ENCODE peak calls at places on chromosomes 7 and 10, in six cellular contexts. F, D, T, J, G and U are unnamed samples.

GRCh38 chr7:11373546-11374142 is 400.0 kb downstream of the PHF14 start:
- DNase-seq in D (peak; percentile 1), T (no peak), J (peak; percentile 38), G (peak; percentile 62), F (no peak), U (no peak)

GRCh38 chr10:116607336-116607735 is 13.4 kb upstream of the PNLIPRP2 start:
- DNase-seq in J (no peak), G (no peak), F (no peak), D (no peak), T (no peak), U (no peak)

GRCh38 chr10:129973674-129974059 is 9.6 kb upstream of the EBF3 start:
- DNase-seq in F (no peak), G (no peak), T (no peak), D (no peak), J (no peak), U (no peak)

GRCh38 chr7:149067869-149068268 is 22.6 kb downstream of the ZNF786 start:
- DNase-seq in G (peak; percentile 50), T (no peak), D (no peak), J (no peak), F (no peak), U (no peak)

GRCh38 chr10:120131183-120131582 is 238.7 kb downstream of the SEC23IP start:
- DNase-seq in J (peak; percentile 22), F (peak; percentile 63), G (peak; percentile 89), T (no peak), D (peak; percentile 43), U (no peak)

GRCh38 chr10:115093776-115094361 is 704 bp downstream of the ATRNL1 start:
- DNase-seq in D (no peak), F (no peak), T (no peak), J (no peak), G (peak; percentile 69), U (no peak)

GRCh38 chr10:50421026-50421719 is 169.9 kb upstream of the ASAH2 start:
- DNase-seq in T (no peak), F (no peak), D (peak; percentile 51), G (peak; percentile 83), J (peak; percentile 63), U (peak; percentile 13)

GRCh38 chr7:129569326-129569725 is 42.2 kb upstream of the NRF1 start:
- DNase-seq in D (no peak), F (no peak), T (no peak), J (no peak), G (no peak), U (no peak)

GRCh38 chr7:158520825-158521224 is 66.8 kb downstream of the PTPRN2 start:
- DNase-seq in D (no peak), F (no peak), J (no peak), T (no peak), G (no peak), U (no peak)

GRCh38 chr10:121157998-121158397 is 306.8 kb downstream of the WDR11 start:
- DNase-seq in J (no peak), G (no peak), D (no peak), T (no peak), F (no peak), U (no peak)

GRCh38 chr7:103073989-103074518 is 542 bp downstream of the FBXL13 start:
- DNase-seq in F (no peak), D (peak; percentile 27), T (no peak), G (peak; percentile 39), J (peak; percentile 36), U (no peak)

GRCh38 chr10:118800920-118801319 is 46.1 kb upstream of the CACUL1 start:
- DNase-seq in G (no peak), D (peak; percentile 8), F (no peak), T (no peak), J (peak; percentile 25), U (peak; percentile 11)

GRCh38 chr10:95236068-95236903 is 42.2 kb downstream of the ACSM6 start:
- DNase-seq in F (no peak), J (peak; percentile 87), T (no peak), D (peak; percentile 82), G (no peak), U (no peak)

GRCh38 chr7:15845868-15846267 is 159.4 kb upstream of the MEOX2 start:
- DNase-seq in F (no peak), J (no peak), G (no peak), D (no peak), T (no peak), U (no peak)

GRCh38 chr7:112770051-112770450 is 20.1 kb downstream of the TMEM168 start:
- DNase-seq in F (peak; percentile 49), G (no peak), D (no peak), J (peak; percentile 37), T (no peak), U (no peak)

GRCh38 chr10:13311177-13311575 is 11.3 kb upstream of the PHYH start:
- DNase-seq in J (no peak), F (no peak), G (no peak), D (peak; percentile 15), T (no peak), U (no peak)

GRCh38 chr10:111989136-111990050 is 194.2 kb downstream of the GPAM start:
- DNase-seq in F (no peak), T (no peak), J (no peak), G (no peak), D (no peak), U (no peak)

GRCh38 chr7:2009541-2010001 is 223.2 kb downstream of the MAD1L1 start:
- DNase-seq in D (no peak), J (no peak), F (no peak), T (no peak), G (no peak), U (no peak)

GRCh38 chr10:129759214-129760002 is 204.7 kb downstream of the EBF3 start:
- DNase-seq in D (no peak), J (no peak), F (peak; percentile 14), G (no peak), T (no peak), U (no peak)

GRCh38 chr7:90655566-90655965 is 59.4 kb downstream of the CDK14 start:
- DNase-seq in T (no peak), D (peak; percentile 89), F (no peak), G (no peak), J (peak; percentile 90), U (no peak)

GRCh38 chr10:20984632-20985031 is 87.5 kb upstream of the NEBL start:
- DNase-seq in T (no peak), F (no peak), G (no peak), D (no peak), J (no peak), U (no peak)

GRCh38 chr7:81447351-81447952 is 322.4 kb downstream of the HGF start:
- DNase-seq in G (peak; percentile 74), T (no peak), D (peak; percentile 60), F (no peak), J (peak; percentile 65), U (no peak)

GRCh38 chr7:40151504-40151903 is 16.7 kb downstream of the SUGCT start:
- DNase-seq in G (no peak), D (no peak), J (no peak), F (no peak), T (no peak), U (no peak)

GRCh38 chr10:30786906-30787305 is 157.4 kb upstream of the LYZL2 start:
- DNase-seq in D (no peak), J (no peak), F (no peak), T (no peak), G (no peak), U (no peak)

GRCh38 chr7:120421151-120421651 is 148.2 kb downstream of the KCND2 start:
- DNase-seq in F (no peak), T (no peak), D (no peak), J (no peak), G (no peak), U (no peak)

GRCh38 chr7:99112097-99112496 is 31.8 kb downstream of the SMURF1 start:
- DNase-seq in F (no peak), T (no peak), J (peak; percentile 69), G (no peak), D (no peak), U (peak; percentile 26)

GRCh38 chr10:69319911-69320316 is 41.6 kb downstream of the HK1 start:
- DNase-seq in G (no peak), F (no peak), J (no peak), D (no peak), T (no peak), U (no peak)

GRCh38 chr10:132845780-132846595 is 60.0 kb upstream of the NKX6-2 start:
- DNase-seq in G (no peak), D (no peak), J (no peak), F (no peak), T (no peak), U (no peak)

GRCh38 chr10:100183482-100183881 is 2.3 kb downstream of the ERLIN1 start:
- DNase-seq in D (no peak), F (no peak), T (no peak), G (no peak), J (no peak), U (no peak)

GRCh38 chr10:69385454-69386350 is 31.0 kb downstream of the TACR2 start:
- DNase-seq in F (no peak), G (no peak), D (no peak), J (no peak), T (no peak), U (no peak)

GRCh38 chr7:56081626-56082340 is 11.0 kb downstream of the PHKG1 start:
- DNase-seq in G (no peak), J (no peak), D (no peak), T (no peak), F (no peak), U (no peak)

GRCh38 chr10:36578306-36578705 is 547.1 kb upstream of the ANKRD30A start:
- DNase-seq in T (no peak), D (peak; percentile 91), G (no peak), J (peak; percentile 73), F (no peak), U (no peak)

GRCh38 chr7:2934211-2934731 is 90.2 kb upstream of the GNA12 start:
- DNase-seq in J (peak; percentile 69), F (no peak), G (no peak), T (no peak), D (peak; percentile 54), U (no peak)

GRCh38 chr7:128221929-128222403 is 19.1 kb upstream of the LEP start:
- DNase-seq in T (no peak), G (no peak), F (no peak), D (peak; percentile 85), J (peak; percentile 85), U (no peak)

GRCh38 chr10:2839081-2839725 is 228.1 kb upstream of the PFKP start:
- DNase-seq in F (peak; percentile 45), T (no peak), G (peak; percentile 85), D (peak; percentile 24), J (peak; percentile 31), U (no peak)

GRCh38 chr7:51025668-51026067 is 243.0 kb upstream of the GRB10 start:
- DNase-seq in T (no peak), F (peak; percentile 9), D (no peak), G (no peak), J (no peak), U (no peak)